ENCODE peak calls at places on chromosomes 2 and 18, in five cellular contexts. One of them, this sample, is unnamed.

GRCh38 chr2:173644146-173644545 is 289.5 kb downstream of the CDCA7 start:
- DNase-seq in GM23338: no peak
- DNase-seq in neural progenitor cell: no peak
- DNase-seq in hepatocyte: no peak
- DNase-seq in HCT116: no peak
- DNase-seq in this sample: peak

GRCh38 chr18:8607776-8608682 is 1.2 kb upstream of the RAB12 start:
- DNase-seq in GM23338: no peak
- DNase-seq in neural progenitor cell: no peak
- DNase-seq in hepatocyte: no peak
- DNase-seq in HCT116: no peak
- DNase-seq in this sample: peak

GRCh38 chr2:133414486-133415209 is 153.6 kb downstream of the NCKAP5 start:
- DNase-seq in GM23338: no peak
- DNase-seq in neural progenitor cell: no peak
- DNase-seq in hepatocyte: no peak
- DNase-seq in HCT116: no peak
- DNase-seq in this sample: peak

GRCh38 chr18:39685303-39685902 is 2119.8 kb upstream of the CELF4 start:
- DNase-seq in GM23338: peak
- DNase-seq in neural progenitor cell: peak
- DNase-seq in hepatocyte: no peak
- DNase-seq in HCT116: no peak
- DNase-seq in this sample: no peak

GRCh38 chr2:207311316-207312005 is 145.7 kb upstream of the KLF7 start:
- DNase-seq in GM23338: no peak
- DNase-seq in neural progenitor cell: no peak
- DNase-seq in hepatocyte: peak
- DNase-seq in HCT116: peak
- DNase-seq in this sample: peak

GRCh38 chr2:157441072-157441454 is 2.8 kb downstream of the CYTIP start:
- DNase-seq in GM23338: no peak
- DNase-seq in neural progenitor cell: no peak
- DNase-seq in hepatocyte: no peak
- DNase-seq in HCT116: no peak
- DNase-seq in this sample: no peak

GRCh38 chr2:84314901-84315330 is 144.2 kb downstream of the SUCLG1 start:
- DNase-seq in GM23338: peak
- DNase-seq in neural progenitor cell: peak
- DNase-seq in hepatocyte: peak
- DNase-seq in HCT116: peak
- DNase-seq in this sample: peak

GRCh38 chr18:23733895-23734294 is 44.6 kb downstream of the LAMA3 start:
- DNase-seq in GM23338: no peak
- DNase-seq in neural progenitor cell: no peak
- DNase-seq in hepatocyte: no peak
- DNase-seq in HCT116: no peak
- DNase-seq in this sample: no peak

GRCh38 chr2:134982603-134983002 is 64.0 kb downstream of the CCNT2 start:
- DNase-seq in GM23338: no peak
- DNase-seq in neural progenitor cell: no peak
- DNase-seq in hepatocyte: no peak
- DNase-seq in HCT116: no peak
- DNase-seq in this sample: no peak

GRCh38 chr2:143559202-143559601 is 430.0 kb downstream of the ARHGAP15 start:
- DNase-seq in GM23338: no peak
- DNase-seq in neural progenitor cell: no peak
- DNase-seq in hepatocyte: no peak
- DNase-seq in HCT116: no peak
- DNase-seq in this sample: no peak

GRCh38 chr18:65257157-65257556 is 493.7 kb upstream of the CDH7 start:
- DNase-seq in GM23338: peak
- DNase-seq in neural progenitor cell: peak
- DNase-seq in hepatocyte: no peak
- DNase-seq in HCT116: no peak
- DNase-seq in this sample: no peak

GRCh38 chr2:176428943-176429469 is 159.8 kb downstream of the MTX2 start:
- DNase-seq in GM23338: no peak
- DNase-seq in neural progenitor cell: no peak
- DNase-seq in hepatocyte: no peak
- DNase-seq in HCT116: no peak
- DNase-seq in this sample: no peak

GRCh38 chr2:176427549-176427948 is 158.3 kb downstream of the MTX2 start:
- DNase-seq in GM23338: no peak
- DNase-seq in neural progenitor cell: no peak
- DNase-seq in hepatocyte: no peak
- DNase-seq in HCT116: no peak
- DNase-seq in this sample: no peak

GRCh38 chr2:176435691-176436215 is 166.5 kb downstream of the MTX2 start:
- DNase-seq in GM23338: no peak
- DNase-seq in neural progenitor cell: no peak
- DNase-seq in hepatocyte: no peak
- DNase-seq in HCT116: no peak
- DNase-seq in this sample: no peak

GRCh38 chr2:176432439-176432838 is 163.2 kb downstream of the MTX2 start:
- DNase-seq in GM23338: no peak
- DNase-seq in neural progenitor cell: no peak
- DNase-seq in hepatocyte: no peak
- DNase-seq in HCT116: no peak
- DNase-seq in this sample: peak
- H3K4me2 ChIP-seq in GM23338: no peak
- H3K4me2 ChIP-seq in neural progenitor cell: no peak
- H3K4me2 ChIP-seq in hepatocyte: no peak
- H3K4me2 ChIP-seq in HCT116: no peak
- H3K4me2 ChIP-seq in this sample: no peak

DNA sequence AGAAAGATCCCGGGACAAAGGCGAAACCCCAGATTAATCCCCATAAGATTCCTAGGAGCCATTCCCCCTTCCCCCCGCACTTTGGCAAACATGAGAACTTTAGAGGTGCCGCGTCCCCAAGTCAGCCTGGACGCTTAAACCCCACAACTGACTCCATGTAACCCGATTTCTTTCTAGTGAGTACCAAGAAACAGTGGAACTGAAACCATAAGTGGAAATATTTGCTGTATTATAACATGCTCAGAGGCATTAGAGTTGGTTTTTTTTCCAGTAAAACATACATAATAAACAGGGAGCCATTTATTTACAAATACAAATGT is 10.3 kb downstream of the POU3F3 start:
- DNase-seq in GM23338: no peak
- DNase-seq in neural progenitor cell: no peak
- DNase-seq in hepatocyte: no peak
- DNase-seq in HCT116: no peak
- DNase-seq in this sample: no peak
- TF ChIP-seq EZH2 in GM23338: peak
- TF ChIP-seq EZH2 in neural progenitor cell: peak
- TF ChIP-seq EZH2 in hepatocyte: peak
- TF ChIP-seq EZH2 in HCT116: no peak
- TF ChIP-seq EZH2 in this sample: no peak

DNA sequence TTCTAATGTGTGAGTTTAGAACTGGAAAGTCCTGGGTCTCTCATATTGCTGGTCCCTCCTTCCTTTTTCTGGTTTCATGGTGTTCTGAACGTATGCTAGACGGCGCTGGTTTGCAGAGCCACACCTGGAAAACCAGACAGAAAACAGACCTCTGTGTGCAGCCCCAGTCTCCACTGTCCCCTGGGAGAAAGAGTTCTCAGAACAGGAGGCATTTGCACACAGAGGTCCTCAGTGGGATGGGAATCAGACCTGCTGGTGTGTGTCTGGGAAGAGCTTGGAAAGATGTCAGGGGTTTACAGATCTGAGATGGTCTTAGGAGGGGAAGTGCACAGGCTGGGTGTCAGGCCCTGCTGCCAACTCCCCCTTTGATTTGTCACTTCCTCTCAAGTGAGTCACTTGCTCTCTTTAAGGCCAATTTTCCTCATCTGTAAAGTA is 14.9 kb upstream of the MBP start:
- DNase-seq in GM23338: no peak
- DNase-seq in neural progenitor cell: no peak
- DNase-seq in hepatocyte: no peak
- DNase-seq in HCT116: no peak
- DNase-seq in this sample: peak
- TF ChIP-seq EZH2phosphoT487 in GM23338: no peak
- TF ChIP-seq EZH2phosphoT487 in neural progenitor cell: no peak
- TF ChIP-seq EZH2phosphoT487 in hepatocyte: no peak
- TF ChIP-seq EZH2phosphoT487 in HCT116: no peak
- TF ChIP-seq EZH2phosphoT487 in this sample: no peak

DNA sequence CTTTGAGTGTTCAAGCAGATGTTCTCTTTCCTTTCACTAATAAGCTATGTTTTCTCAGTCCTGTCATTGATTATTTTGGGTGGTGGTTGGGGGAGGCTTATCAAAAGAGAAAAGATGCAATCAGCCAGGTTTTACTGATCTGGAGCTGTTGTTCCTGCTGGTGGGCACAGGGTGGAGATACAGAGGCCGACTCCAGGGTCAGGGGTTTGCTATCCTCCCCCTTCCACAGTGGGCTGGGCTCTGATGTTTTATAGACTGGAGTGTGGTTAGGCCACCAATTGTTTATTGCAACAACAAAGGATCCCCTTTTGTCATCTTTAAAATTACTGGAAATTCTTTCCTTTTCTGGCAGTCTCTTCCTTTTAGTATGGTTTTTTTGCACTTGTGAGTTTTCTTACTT is 120.5 kb downstream of the TANC1 start:
- DNase-seq in GM23338: peak
- DNase-seq in neural progenitor cell: peak
- DNase-seq in hepatocyte: no peak
- DNase-seq in HCT116: no peak
- DNase-seq in this sample: no peak
- H3K4me2 ChIP-seq in GM23338: no peak
- H3K4me2 ChIP-seq in neural progenitor cell: no peak
- H3K4me2 ChIP-seq in hepatocyte: no peak
- H3K4me2 ChIP-seq in HCT116: no peak
- H3K4me2 ChIP-seq in this sample: peak

GRCh38 chr2:149331023-149331400 is 625 bp downstream of the LYPD6 start:
- DNase-seq in GM23338: peak
- DNase-seq in neural progenitor cell: peak
- DNase-seq in hepatocyte: peak
- DNase-seq in HCT116: no peak
- DNase-seq in this sample: peak
- TF ChIP-seq EZH2 in GM23338: no peak
- TF ChIP-seq EZH2 in neural progenitor cell: no peak
- TF ChIP-seq EZH2 in hepatocyte: no peak
- TF ChIP-seq EZH2 in HCT116: no peak
- TF ChIP-seq EZH2 in this sample: no peak

GRCh38 chr2:38360177-38360576 is 16.9 kb downstream of the ATL2 start:
- DNase-seq in GM23338: no peak
- DNase-seq in neural progenitor cell: no peak
- DNase-seq in hepatocyte: no peak
- DNase-seq in HCT116: no peak
- DNase-seq in this sample: no peak

GRCh38 chr2:38362223-38362622 is 14.8 kb downstream of the ATL2 start:
- DNase-seq in GM23338: no peak
- DNase-seq in neural progenitor cell: no peak
- DNase-seq in hepatocyte: no peak
- DNase-seq in HCT116: no peak
- DNase-seq in this sample: no peak
- TF ChIP-seq EZH2phosphoT487 in GM23338: no peak
- TF ChIP-seq EZH2phosphoT487 in neural progenitor cell: no peak
- TF ChIP-seq EZH2phosphoT487 in hepatocyte: no peak
- TF ChIP-seq EZH2phosphoT487 in HCT116: no peak
- TF ChIP-seq EZH2phosphoT487 in this sample: no peak

GRCh38 chr2:22382439-22383169 is 1002.4 kb upstream of the KLHL29 start:
- DNase-seq in GM23338: no peak
- DNase-seq in neural progenitor cell: peak
- DNase-seq in hepatocyte: no peak
- DNase-seq in HCT116: no peak
- DNase-seq in this sample: no peak
- H3K4me2 ChIP-seq in GM23338: no peak
- H3K4me2 ChIP-seq in neural progenitor cell: peak
- H3K4me2 ChIP-seq in hepatocyte: no peak
- H3K4me2 ChIP-seq in HCT116: no peak
- H3K4me2 ChIP-seq in this sample: no peak

GRCh38 chr2:240713071-240713927 is 21.6 kb downstream of the AQP12A start:
- DNase-seq in GM23338: no peak
- DNase-seq in neural progenitor cell: no peak
- DNase-seq in hepatocyte: no peak
- DNase-seq in HCT116: no peak
- DNase-seq in this sample: no peak
- TF ChIP-seq EZH2 in GM23338: no peak
- TF ChIP-seq EZH2 in neural progenitor cell: no peak
- TF ChIP-seq EZH2 in hepatocyte: no peak
- TF ChIP-seq EZH2 in HCT116: no peak
- TF ChIP-seq EZH2 in this sample: no peak

GRCh38 chr2:226578879-226579278 is 220.7 kb downstream of the IRS1 start:
- DNase-seq in GM23338: no peak
- DNase-seq in neural progenitor cell: no peak
- DNase-seq in hepatocyte: no peak
- DNase-seq in HCT116: no peak
- DNase-seq in this sample: peak
- TF ChIP-seq EZH2phosphoT487 in GM23338: no peak
- TF ChIP-seq EZH2phosphoT487 in neural progenitor cell: no peak
- TF ChIP-seq EZH2phosphoT487 in hepatocyte: no peak
- TF ChIP-seq EZH2phosphoT487 in HCT116: no peak
- TF ChIP-seq EZH2phosphoT487 in this sample: no peak

GRCh38 chr2:233025706-233026105 is 6.8 kb upstream of the NEU2 start:
- DNase-seq in GM23338: no peak
- DNase-seq in neural progenitor cell: no peak
- DNase-seq in hepatocyte: no peak
- DNase-seq in HCT116: no peak
- DNase-seq in this sample: peak
- H3K4me2 ChIP-seq in GM23338: no peak
- H3K4me2 ChIP-seq in neural progenitor cell: no peak
- H3K4me2 ChIP-seq in hepatocyte: no peak
- H3K4me2 ChIP-seq in HCT116: no peak
- H3K4me2 ChIP-seq in this sample: peak

This sample was measured in GM23248.